ENCODE peak calls at places on chromosomes 2 and 18, in ten cellular contexts. One of them, this sample, is unnamed.

GRCh38 chr2:85554980-85555612 is 6.2 kb downstream of the GGCX start:
- DNase-seq in ELF-1: no peak
- DNase-seq in NCI-H226: no peak
- DNase-seq in progenitor cell of endocrine pancreas: no peak
- DNase-seq in astrocyte of the spinal cord: no peak
- DNase-seq in breast epithelium: no peak
- DNase-seq in AG04449: no peak
- DNase-seq in NCI-H446: no peak
- DNase-seq in stimulated activated naive B cell treated with anti-CD40 and anti-IgM and Interleukin-4, amounts not matched to agents 10 μg/mL and 1 μg/mL and 100 μg/mL, for 72 hours: no peak
- DNase-seq in non-pigmented ciliary epithelial cell: no peak
- DNase-seq in this sample: no peak

GRCh38 chr2:21441442-21441841 is 317.7 kb downstream of the TDRD15 start:
- DNase-seq in progenitor cell of endocrine pancreas: no peak
- DNase-seq in NCI-H226: no peak
- DNase-seq in stimulated activated naive B cell treated with anti-CD40 and anti-IgM and Interleukin-4, amounts not matched to agents 10 μg/mL and 1 μg/mL and 100 μg/mL, for 72 hours: no peak
- DNase-seq in NCI-H446: no peak
- DNase-seq in ELF-1: no peak
- DNase-seq in breast epithelium: no peak
- DNase-seq in astrocyte of the spinal cord: no peak
- DNase-seq in AG04449: no peak
- DNase-seq in non-pigmented ciliary epithelial cell: no peak
- DNase-seq in this sample: no peak

GRCh38 chr2:66189598-66189997 is 245.3 kb upstream of the MEIS1 start:
- DNase-seq in breast epithelium: no peak
- DNase-seq in astrocyte of the spinal cord: no peak
- DNase-seq in non-pigmented ciliary epithelial cell: no peak
- DNase-seq in NCI-H226: peak
- DNase-seq in progenitor cell of endocrine pancreas: no peak
- DNase-seq in stimulated activated naive B cell treated with anti-CD40 and anti-IgM and Interleukin-4, amounts not matched to agents 10 μg/mL and 1 μg/mL and 100 μg/mL, for 72 hours: no peak
- DNase-seq in NCI-H446: no peak
- DNase-seq in ELF-1: no peak
- DNase-seq in AG04449: no peak
- DNase-seq in this sample: peak

GRCh38 chr18:45728341-45729010 is 4.5 kb downstream of the SLC14A1 start:
- DNase-seq in ELF-1: no peak
- DNase-seq in stimulated activated naive B cell treated with anti-CD40 and anti-IgM and Interleukin-4, amounts not matched to agents 10 μg/mL and 1 μg/mL and 100 μg/mL, for 72 hours: no peak
- DNase-seq in astrocyte of the spinal cord: no peak
- DNase-seq in NCI-H226: no peak
- DNase-seq in breast epithelium: no peak
- DNase-seq in AG04449: no peak
- DNase-seq in non-pigmented ciliary epithelial cell: no peak
- DNase-seq in NCI-H446: no peak
- DNase-seq in progenitor cell of endocrine pancreas: no peak
- DNase-seq in this sample: no peak

GRCh38 chr2:110106642-110107041 is 9.0 kb downstream of the MALL start:
- DNase-seq in breast epithelium: no peak
- DNase-seq in stimulated activated naive B cell treated with anti-CD40 and anti-IgM and Interleukin-4, amounts not matched to agents 10 μg/mL and 1 μg/mL and 100 μg/mL, for 72 hours: no peak
- DNase-seq in astrocyte of the spinal cord: peak
- DNase-seq in NCI-H446: no peak
- DNase-seq in progenitor cell of endocrine pancreas: no peak
- DNase-seq in AG04449: peak
- DNase-seq in ELF-1: no peak
- DNase-seq in NCI-H226: peak
- DNase-seq in non-pigmented ciliary epithelial cell: no peak
- DNase-seq in this sample: no peak

GRCh38 chr2:42978175-42978886 is 185.9 kb upstream of the HAAO start:
- DNase-seq in non-pigmented ciliary epithelial cell: no peak
- DNase-seq in NCI-H446: no peak
- DNase-seq in stimulated activated naive B cell treated with anti-CD40 and anti-IgM and Interleukin-4, amounts not matched to agents 10 μg/mL and 1 μg/mL and 100 μg/mL, for 72 hours: no peak
- DNase-seq in progenitor cell of endocrine pancreas: no peak
- DNase-seq in NCI-H226: no peak
- DNase-seq in ELF-1: no peak
- DNase-seq in breast epithelium: no peak
- DNase-seq in AG04449: no peak
- DNase-seq in astrocyte of the spinal cord: no peak
- DNase-seq in this sample: no peak

GRCh38 chr2:150296795-150297546 is 190.5 kb downstream of the RND3 start:
- DNase-seq in astrocyte of the spinal cord: peak
- DNase-seq in stimulated activated naive B cell treated with anti-CD40 and anti-IgM and Interleukin-4, amounts not matched to agents 10 μg/mL and 1 μg/mL and 100 μg/mL, for 72 hours: no peak
- DNase-seq in NCI-H446: peak
- DNase-seq in progenitor cell of endocrine pancreas: no peak
- DNase-seq in non-pigmented ciliary epithelial cell: peak
- DNase-seq in ELF-1: no peak
- DNase-seq in breast epithelium: no peak
- DNase-seq in AG04449: no peak
- DNase-seq in NCI-H226: peak
- DNase-seq in this sample: peak

GRCh38 chr2:101080214-101081068 is 70.7 kb downstream of the TBC1D8 start:
- DNase-seq in NCI-H446: no peak
- DNase-seq in breast epithelium: no peak
- DNase-seq in non-pigmented ciliary epithelial cell: no peak
- DNase-seq in stimulated activated naive B cell treated with anti-CD40 and anti-IgM and Interleukin-4, amounts not matched to agents 10 μg/mL and 1 μg/mL and 100 μg/mL, for 72 hours: no peak
- DNase-seq in astrocyte of the spinal cord: no peak
- DNase-seq in AG04449: no peak
- DNase-seq in NCI-H226: no peak
- DNase-seq in progenitor cell of endocrine pancreas: no peak
- DNase-seq in ELF-1: no peak
- DNase-seq in this sample: no peak

GRCh38 chr2:231399853-231400667 is 4.5 kb downstream of the B3GNT7 start:
- DNase-seq in progenitor cell of endocrine pancreas: no peak
- DNase-seq in stimulated activated naive B cell treated with anti-CD40 and anti-IgM and Interleukin-4, amounts not matched to agents 10 μg/mL and 1 μg/mL and 100 μg/mL, for 72 hours: no peak
- DNase-seq in NCI-H446: no peak
- DNase-seq in NCI-H226: peak
- DNase-seq in AG04449: no peak
- DNase-seq in astrocyte of the spinal cord: no peak
- DNase-seq in non-pigmented ciliary epithelial cell: no peak
- DNase-seq in breast epithelium: no peak
- DNase-seq in ELF-1: no peak
- DNase-seq in this sample: no peak

This sample was measured in foreskin keratinocyte.